ENCODE peak calls at places on chromosome 11, in eight cellular contexts. P is astrocyte of the cerebellum, O is HL-60, B is AG09309, J is endothelial cell, R is AG04449, S is brain microvascular endothelial cell, D is Caco-2. H is an unnamed sample.

GRCh38 chr11:119416606-119417580 is 6.1 kb downstream of the THY1 start:
- DNase-seq in P (no peak), O (no peak), B (no peak), J (no peak), R (no peak), S (no peak), D (no peak), H (no peak)

GRCh38 chr11:16191852-16192240 is 164.5 kb downstream of the SOX6 start:
- DNase-seq in P (no peak), O (no peak), B (no peak), J (no peak), R (no peak), S (no peak), D (no peak), H (no peak)

GRCh38 chr11:8360086-8360828 is 96.6 kb upstream of the LMO1 start:
- DNase-seq in P (no peak), O (no peak), B (no peak), J (no peak), R (no peak), S (no peak), D (no peak), H (no peak)

GRCh38 chr11:33064033-33064825 is 24.9 kb downstream of the TCP11L1 start:
- DNase-seq in P (no peak), O (no peak), B (no peak), J (no peak), R (no peak), S (no peak), D (no peak), H (no peak)

GRCh38 chr11:73997120-73997772 is 11.6 kb downstream of the UCP3 start:
- DNase-seq in P (no peak), O (no peak), B (no peak), J (no peak), R (no peak), S (no peak), D (no peak), H (no peak)

GRCh38 chr11:54558919-54559318 is 44.9 kb downstream of the OR4C46 start:
- DNase-seq in P (no peak), O (no peak), B (no peak), J (no peak), R (no peak), S (no peak), D (no peak), H (no peak)

GRCh38 chr11:134244593-134244992 is 8.6 kb downstream of the THYN1 start:
- DNase-seq in P (no peak), O (peak; percentile 23), B (no peak), J (peak; percentile 29), R (no peak), S (no peak), D (peak; percentile 52), H (peak; percentile 28)

GRCh38 chr11:114058026-114058706 is 1.3 kb upstream of the ZBTB16 start:
- DNase-seq in P (no peak), O (no peak), B (no peak), J (no peak), R (no peak), S (no peak), D (no peak), H (no peak)

GRCh38 chr11:134625151-134625550 is 213.1 kb upstream of the B3GAT1 start:
- DNase-seq in P (no peak), O (no peak), B (no peak), J (no peak), R (no peak), S (no peak), D (no peak), H (no peak)

GRCh38 chr11:119788911-119789560 is 60.0 kb upstream of the NECTIN1 start:
- DNase-seq in P (no peak), O (no peak), B (no peak), J (no peak), R (no peak), S (no peak), D (no peak), H (no peak)

GRCh38 chr11:71301858-71302533 is 49.6 kb upstream of the SHANK2 start:
- DNase-seq in P (no peak), O (no peak), B (no peak), J (no peak), R (no peak), S (no peak), D (no peak), H (no peak)

GRCh38 chr11:116598556-116598955 is 174.2 kb downstream of the BUD13 start:
- DNase-seq in P (no peak), O (no peak), B (no peak), J (no peak), R (no peak), S (no peak), D (no peak), H (no peak)

GRCh38 chr11:118531597-118532084 is 649 bp downstream of the TMEM25 start:
- DNase-seq in P (no peak), O (no peak), B (no peak), J (no peak), R (no peak), S (no peak), D (no peak), H (no peak)

GRCh38 chr11:74472030-74472429 is 4.7 kb upstream of the KCNE3 start:
- DNase-seq in P (no peak), O (no peak), B (no peak), J (no peak), R (no peak), S (no peak), D (no peak), H (no peak)

DNA sequence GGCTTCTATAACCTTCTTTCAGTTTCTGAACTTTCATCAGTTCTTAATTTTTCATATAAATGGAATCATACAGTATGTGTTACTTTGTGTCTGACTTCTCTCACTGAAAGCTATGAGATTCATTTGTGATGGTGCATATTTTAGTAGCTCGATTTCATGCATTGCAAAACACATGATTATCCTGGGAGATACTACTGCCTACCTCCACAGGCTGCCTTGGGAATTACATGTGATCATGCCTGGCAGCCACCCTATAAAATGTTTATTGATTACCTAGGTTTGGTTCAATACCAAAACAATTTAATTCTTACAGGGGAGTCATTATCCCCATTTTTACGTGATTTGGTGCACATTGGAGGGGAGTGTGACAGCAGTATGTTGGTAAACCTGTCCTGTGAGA is 34.1 kb upstream of the PAK1 start:
- DNase-seq in P (no peak), O (no peak), B (no peak), J (no peak), R (no peak), S (no peak), D (no peak), H (no peak)
- TF ChIP-seq CTCF in P (no peak), O (no peak), B (peak; percentile 14), J (no peak), R (no peak), S (no peak), D (peak; percentile 40), H (no peak)

DNA sequence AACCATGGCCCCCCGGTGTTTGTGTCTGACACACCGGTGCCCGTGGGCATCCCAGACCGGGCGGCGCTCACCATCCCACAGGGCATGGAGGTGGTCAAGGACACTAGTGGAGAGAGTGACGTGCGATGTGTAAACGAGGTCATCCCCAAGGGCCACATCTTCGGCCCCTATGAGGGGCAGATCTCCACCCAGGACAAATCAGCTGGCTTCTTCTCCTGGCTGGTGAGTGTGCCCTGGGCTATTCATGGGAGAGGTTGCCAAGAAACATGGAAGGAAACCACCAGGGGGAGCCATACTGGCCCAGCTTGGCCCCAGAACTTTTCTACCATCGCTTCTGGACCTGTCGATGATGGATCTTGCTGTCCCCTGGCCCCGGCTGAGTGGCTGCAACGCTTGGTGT is 36.5 kb downstream of the PRDM11 start:
- DNase-seq in P (no peak), O (no peak), B (no peak), J (peak; percentile 42), R (no peak), S (peak; percentile 20), D (peak; percentile 35), H (peak; percentile 45)
- TF ChIP-seq CTCF in P (peak; percentile 51), O (peak; percentile 12), B (peak; percentile 58), J (peak; percentile 53), R (peak; percentile 46), S (peak; percentile 78), D (peak; percentile 36), H (peak; percentile 31)

DNA sequence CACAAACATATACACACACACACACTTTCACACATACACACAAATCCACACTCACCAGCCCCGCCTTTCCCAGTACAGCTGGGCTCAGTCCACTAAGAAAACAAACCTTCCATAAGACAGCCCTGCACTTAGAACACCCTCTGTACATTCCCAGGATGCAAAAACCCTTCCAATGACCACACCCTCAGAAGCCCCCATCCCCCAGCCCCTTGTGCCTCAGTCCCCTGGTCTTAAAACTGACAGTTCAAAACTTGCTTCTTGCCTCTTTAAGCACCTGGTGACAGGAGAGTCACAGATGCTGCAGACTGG is 23.0 kb downstream of the APLNR start:
- DNase-seq in P (no peak), O (no peak), B (no peak), J (no peak), R (no peak), S (no peak), D (no peak), H (no peak)
- TF ChIP-seq CTCF in P (no peak), O (no peak), B (no peak), J (no peak), R (no peak), S (no peak), D (no peak), H (no peak)

GRCh38 chr11:65573391-65574146 is 1.2 kb downstream of the FAM89B start:
- DNase-seq in P (no peak), O (no peak), B (no peak), J (no peak), R (no peak), S (no peak), D (no peak), H (no peak)
- TF ChIP-seq CTCF in P (no peak), O (no peak), B (no peak), J (no peak), R (no peak), S (no peak), D (no peak), H (no peak)

GRCh38 chr11:81112718-81113117 is 1620.9 kb downstream of the FAM181B start:
- DNase-seq in P (no peak), O (no peak), B (no peak), J (no peak), R (no peak), S (no peak), D (no peak), H (no peak)
- TF ChIP-seq CTCF in P (no peak), O (no peak), B (no peak), J (no peak), R (no peak), S (no peak), D (no peak), H (no peak)

H was measured in Calu3.